ENCODE peak calls at places on chromosomes 3 and 15, in six cellular contexts. N, Y, P, C, A and G are unnamed samples.

GRCh38 chr3:52002768-52003167 is 7.1 kb upstream of the RPL29 start:
- DNase-seq in A (no peak), C (no peak), Y (no peak), N (no peak), P (peak; percentile 25), G (no peak)

GRCh38 chr3:186609247-186609868 is 3.5 kb upstream of the AHSG start:
- DNase-seq in A (no peak), C (peak; percentile 1), N (no peak), Y (peak; percentile 41), P (no peak), G (no peak)

GRCh38 chr15:71802770-71803169 is 7.6 kb upstream of the NR2E3 start:
- DNase-seq in C (no peak), P (no peak), N (no peak), Y (no peak), A (no peak), G (no peak)

GRCh38 chr3:154971771-154972326 is 108.3 kb upstream of the MME start:
- DNase-seq in C (no peak), P (no peak), N (no peak), Y (peak; percentile 69), A (no peak), G (no peak)

GRCh38 chr15:70045045-70045444 is 52.7 kb downstream of the TLE3 start:
- DNase-seq in P (no peak), Y (peak; percentile 25), A (no peak), N (no peak), C (no peak), G (no peak)

GRCh38 chr3:108125151-108125540 is 34.3 kb upstream of the CD47 start:
- DNase-seq in N (no peak), P (no peak), A (no peak), Y (no peak), C (no peak), G (no peak)

GRCh38 chr3:183502782-183503181 is 52.7 kb downstream of the KLHL6 start:
- DNase-seq in P (no peak), A (peak; percentile 52), C (no peak), Y (peak; percentile 16), N (no peak), G (no peak)

GRCh38 chr15:70062321-70062956 is 35.3 kb downstream of the TLE3 start:
- DNase-seq in C (no peak), A (peak; percentile 83), N (no peak), Y (peak; percentile 46), P (peak; percentile 82), G (peak; percentile 64)

GRCh38 chr3:19822805-19823204 is 111.2 kb downstream of the EFHB start:
- DNase-seq in N (no peak), Y (no peak), C (no peak), A (no peak), P (no peak), G (no peak)

GRCh38 chr3:179432021-179432420 is 19.2 kb downstream of the GNB4 start:
- DNase-seq in C (peak; percentile 83), N (no peak), Y (no peak), P (no peak), A (no peak), G (no peak)

GRCh38 chr15:63339006-63339766 is 42.5 kb downstream of the CA12 start:
- DNase-seq in C (no peak), P (no peak), A (no peak), Y (no peak), N (no peak), G (no peak)

GRCh38 chr3:123807820-123808219 is 76.3 kb downstream of the MYLK start:
- DNase-seq in A (no peak), Y (no peak), N (no peak), P (no peak), C (no peak), G (no peak)

GRCh38 chr3:16203031-16203430 is 28.6 kb downstream of the GALNT15 start:
- DNase-seq in P (no peak), C (no peak), A (no peak), N (no peak), Y (peak; percentile 74), G (no peak)

GRCh38 chr15:75694241-75695182 is 18.1 kb downstream of the CSPG4 start:
- DNase-seq in Y (peak; percentile 97), A (peak; percentile 89), N (no peak), P (peak; percentile 88), C (peak; percentile 96), G (peak; percentile 89)

GRCh38 chr3:20064796-20065564 is 24.7 kb downstream of the KAT2B start:
- DNase-seq in A (no peak), N (no peak), C (no peak), P (no peak), Y (no peak), G (no peak)

GRCh38 chr3:122572940-122573412 is 4.5 kb upstream of the PARP15 start:
- DNase-seq in A (no peak), P (no peak), Y (peak; percentile 63), C (peak; percentile 85), N (no peak), G (no peak)

GRCh38 chr15:100783296-100783695 is 96.3 kb upstream of the ALDH1A3 start:
- DNase-seq in Y (no peak), C (no peak), N (no peak), P (no peak), A (no peak), G (no peak)

GRCh38 chr3:191882289-191882688 is 421.3 kb downstream of the PYDC2 start:
- DNase-seq in Y (peak; percentile 51), C (no peak), A (no peak), P (no peak), N (no peak), G (no peak)

GRCh38 chr3:123803521-123803920 is 80.6 kb downstream of the MYLK start:
- DNase-seq in P (no peak), C (no peak), Y (no peak), N (no peak), A (no peak), G (no peak)